ENCODE peak calls at places on chromosomes 13 and 19, in six cellular contexts. Y is NCI-H510A treated with DMSO at 0.1 percent for 48 hours, S is NAMALWA, J is HT1080, T is thoracic aorta, Z is germinal center. A is an unnamed sample.

GRCh38 chr19:54160948-54161347 is 1.4 kb upstream of the LENG1 start:
- DNase-seq in Y (peak; percentile 36), S (no peak), J (no peak), T (no peak), Z (no peak), A (no peak)

GRCh38 chr13:21420706-21421105 is 38.4 kb downstream of the ZDHHC20 start:
- DNase-seq in Y (no peak), S (no peak), J (no peak), T (no peak), Z (no peak), A (no peak)

GRCh38 chr19:50252111-50252886 is 48.9 kb downstream of the MYH14 start:
- DNase-seq in Y (no peak), S (peak; percentile 57), J (no peak), T (no peak), Z (peak; percentile 22), A (no peak)

GRCh38 chr13:45674908-45675307 is 27.2 kb upstream of the CBY2 start:
- DNase-seq in Y (no peak), S (no peak), J (peak; percentile 93), T (no peak), Z (no peak), A (peak; percentile 92)

GRCh38 chr19:15696654-15697194 is 23.8 kb downstream of the CYP4F12 start:
- DNase-seq in Y (no peak), S (peak; percentile 34), J (peak; percentile 21), T (no peak), Z (no peak), A (no peak)

GRCh38 chr13:42153371-42153770 is 104.9 kb downstream of the DGKH start:
- DNase-seq in Y (no peak), S (no peak), J (no peak), T (no peak), Z (no peak), A (no peak)

GRCh38 chr13:32917504-32917903 is 98.7 kb upstream of the KL start:
- DNase-seq in Y (no peak), S (no peak), J (peak; percentile 71), T (no peak), Z (no peak), A (no peak)

GRCh38 chr19:47113446-47114348 is at the start of gene ZC3H4:
- DNase-seq in Y (peak; percentile 87), S (peak; percentile 97), J (peak; percentile 83), T (peak; percentile 90), Z (peak; percentile 93), A (peak; percentile 96)

GRCh38 chr13:49436890-49437289 is 7.0 kb downstream of the CAB39L start:
- DNase-seq in Y (no peak), S (no peak), J (peak; percentile 37), T (no peak), Z (no peak), A (no peak)

GRCh38 chr13:99433543-99434075 is 67.7 kb upstream of the TM9SF2 start:
- DNase-seq in Y (no peak), S (peak; percentile 18), J (no peak), T (no peak), Z (no peak), A (no peak)

GRCh38 chr13:73018336-73018735 is 40.5 kb upstream of the KLF5 start:
- DNase-seq in Y (no peak), S (no peak), J (no peak), T (no peak), Z (no peak), A (no peak)

GRCh38 chr19:3275068-3275582 is 50.7 kb downstream of the CELF5 start:
- DNase-seq in Y (no peak), S (peak; percentile 81), J (no peak), T (no peak), Z (peak; percentile 33), A (no peak)

GRCh38 chr13:78121459-78122348 is 203.1 kb upstream of the EDNRB start:
- DNase-seq in Y (peak; percentile 35), S (peak; percentile 82), J (peak; percentile 38), T (no peak), Z (peak; percentile 10), A (no peak)

GRCh38 chr19:45769821-45770191 is 754 bp upstream of the SIX5 start:
- DNase-seq in Y (no peak), S (peak; percentile 73), J (no peak), T (no peak), Z (peak; percentile 67), A (no peak)

GRCh38 chr19:34560229-34560628 is 78.7 kb downstream of the WTIP start:
- DNase-seq in Y (no peak), S (no peak), J (no peak), T (no peak), Z (no peak), A (no peak)

GRCh38 chr19:55172741-55173140 is 6.3 kb upstream of the DNAAF3 start:
- DNase-seq in Y (no peak), S (no peak), J (peak; percentile 57), T (no peak), Z (no peak), A (no peak)

GRCh38 chr13:22717036-22717435 is 463.7 kb upstream of the SGCG start:
- DNase-seq in Y (no peak), S (no peak), J (no peak), T (no peak), Z (no peak), A (no peak)

GRCh38 chr13:113151745-113152707 is 6.4 kb upstream of the PROZ start:
- DNase-seq in Y (no peak), S (peak; percentile 43), J (no peak), T (no peak), Z (no peak), A (no peak)

GRCh38 chr13:87274209-87274819 is 396.9 kb upstream of the SLITRK5 start:
- DNase-seq in Y (peak; percentile 80), S (peak; percentile 78), J (peak; percentile 64), T (no peak), Z (no peak), A (no peak)

GRCh38 chr13:62357887-62358645 is 942.4 kb upstream of the PCDH20 start:
- DNase-seq in Y (no peak), S (peak; percentile 82), J (peak; percentile 65), T (no peak), Z (no peak), A (no peak)

GRCh38 chr19:48625891-48626327 is 6.6 kb downstream of the SPHK2 start:
- DNase-seq in Y (no peak), S (no peak), J (no peak), T (no peak), Z (no peak), A (no peak)

GRCh38 chr19:41918653-41919244 is 9.5 kb downstream of the ERFL start:
- DNase-seq in Y (no peak), S (no peak), J (no peak), T (no peak), Z (no peak), A (no peak)

GRCh38 chr19:8592231-8593009 is 15.2 kb upstream of the MYO1F start:
- DNase-seq in Y (no peak), S (peak; percentile 95), J (peak; percentile 8), T (peak; percentile 98), Z (peak; percentile 47), A (peak; percentile 94)

GRCh38 chr19:18379803-18380747 is 5.9 kb upstream of the GDF15 start:
- DNase-seq in Y (peak; percentile 82), S (no peak), J (no peak), T (peak; percentile 86), Z (no peak), A (peak; percentile 97)

GRCh38 chr13:26052136-26052736 is 420 bp upstream of the SHISA2 start:
- DNase-seq in Y (peak; percentile 80), S (no peak), J (no peak), T (no peak), Z (no peak), A (no peak)

GRCh38 chr19:51589511-51589910 is 18.4 kb downstream of the ZNF175 start:
- DNase-seq in Y (no peak), S (no peak), J (no peak), T (no peak), Z (no peak), A (no peak)

GRCh38 chr13:56378566-56378965 is 762.2 kb upstream of the PRR20A start:
- DNase-seq in Y (no peak), S (no peak), J (peak; percentile 2), T (no peak), Z (no peak), A (no peak)

GRCh38 chr19:17616961-17617806 is 61.7 kb downstream of the COLGALT1 start:
- DNase-seq in Y (no peak), S (peak; percentile 37), J (no peak), T (no peak), Z (no peak), A (no peak)

GRCh38 chr19:14059093-14059480 is 2.8 kb downstream of the PALM3 start:
- DNase-seq in Y (no peak), S (no peak), J (no peak), T (no peak), Z (peak; percentile 64), A (no peak)

GRCh38 chr19:7067716-7068115 is 1.8 kb upstream of the ZNF557 start:
- DNase-seq in Y (no peak), S (no peak), J (no peak), T (no peak), Z (no peak), A (no peak)

GRCh38 chr19:45298264-45298663 is 24.4 kb downstream of the CKM start:
- DNase-seq in Y (no peak), S (no peak), J (no peak), T (no peak), Z (no peak), A (no peak)

GRCh38 chr19:53507523-53508442 is 30.2 kb upstream of the ZNF331 start:
- DNase-seq in Y (no peak), S (no peak), J (no peak), T (no peak), Z (no peak), A (no peak)

GRCh38 chr13:32783067-32783466 is 196.8 kb downstream of the PDS5B start:
- DNase-seq in Y (no peak), S (no peak), J (peak; percentile 71), T (no peak), Z (no peak), A (no peak)

GRCh38 chr19:3319643-3320353 is 46.6 kb upstream of the NFIC start:
- DNase-seq in Y (no peak), S (no peak), J (peak; percentile 65), T (no peak), Z (no peak), A (no peak)

GRCh38 chr13:92829930-92830329 is 396.7 kb upstream of the GPC6 start:
- DNase-seq in Y (no peak), S (no peak), J (no peak), T (no peak), Z (no peak), A (no peak)

GRCh38 chr13:93460005-93460404 is 233.4 kb downstream of the GPC6 start:
- DNase-seq in Y (no peak), S (no peak), J (no peak), T (no peak), Z (no peak), A (no peak)

GRCh38 chr19:15288146-15288963 is 44.0 kb downstream of the BRD4 start:
- DNase-seq in Y (peak; percentile 38), S (peak; percentile 89), J (no peak), T (no peak), Z (peak; percentile 64), A (no peak)

A was measured in breast epithelium.